ENCODE peak calls at places on chromosomes 2 and 18, in eight cellular contexts. U is left ventricle myocardium inferior; Q is kidney; M is ovary; H is OCI-LY7; W is naive thymus-derived CD4-positive, alpha-beta T cell; K is tibial artery; J is aorta. I is an unnamed sample.

GRCh38 chr2:118677546-118677945 is 169.9 kb downstream of the EN1 start:
- DNase-seq in U (no peak), Q (no peak), M (no peak), H (no peak), W (no peak), K (no peak), J (no peak), I (no peak)

GRCh38 chr2:88735853-88736252 is 44.4 kb downstream of the RPIA start:
- DNase-seq in U (no peak), Q (no peak), M (no peak), H (no peak), W (no peak), K (no peak), J (no peak), I (no peak)

GRCh38 chr2:63494100-63494499 is 94.2 kb downstream of the WDPCP start:
- DNase-seq in U (no peak), Q (no peak), M (no peak), H (no peak), W (no peak), K (no peak), J (no peak), I (no peak)

GRCh38 chr2:85410584-85411404 is 628 bp upstream of the CAPG start:
- DNase-seq in U (no peak), Q (no peak), M (no peak), H (no peak), W (no peak), K (no peak), J (no peak), I (no peak)

GRCh38 chr2:3738454-3738853 is 35.1 kb downstream of the DCDC2C start:
- DNase-seq in U (no peak), Q (no peak), M (no peak), H (peak; percentile 47), W (no peak), K (no peak), J (no peak), I (no peak)

GRCh38 chr2:25001329-25001637 is 29.5 kb upstream of the DNAJC27 start:
- DNase-seq in U (no peak), Q (no peak), M (no peak), H (no peak), W (no peak), K (no peak), J (no peak), I (no peak)

GRCh38 chr2:37379881-37380296 is 35.5 kb downstream of the QPCT start:
- DNase-seq in U (no peak), Q (no peak), M (no peak), H (peak; percentile 31), W (no peak), K (no peak), J (no peak), I (no peak)

GRCh38 chr2:6940820-6941219 is 23.6 kb downstream of the RNF144A start:
- DNase-seq in U (no peak), Q (no peak), M (no peak), H (no peak), W (no peak), K (no peak), J (no peak), I (no peak)

GRCh38 chr2:200454839-200455801 is 54.7 kb downstream of the KCTD18 start:
- DNase-seq in U (no peak), Q (no peak), M (no peak), H (no peak), W (no peak), K (no peak), J (no peak), I (no peak)

GRCh38 chr2:228541794-228542193 is 360.3 kb upstream of the SPHKAP start:
- DNase-seq in U (no peak), Q (no peak), M (no peak), H (no peak), W (no peak), K (no peak), J (no peak), I (no peak)

GRCh38 chr2:53028259-53028658 is 739.3 kb upstream of the CHAC2 start:
- DNase-seq in U (no peak), Q (no peak), M (no peak), H (no peak), W (no peak), K (no peak), J (no peak), I (peak; percentile 37)

GRCh38 chr18:56891116-56891515 is 240.0 kb downstream of the WDR7 start:
- DNase-seq in U (no peak), Q (no peak), M (no peak), H (no peak), W (no peak), K (no peak), J (no peak), I (no peak)

GRCh38 chr18:56888978-56889377 is 237.8 kb downstream of the WDR7 start:
- DNase-seq in U (no peak), Q (no peak), M (no peak), H (no peak), W (no peak), K (no peak), J (no peak), I (no peak)

GRCh38 chr18:56891870-56892269 is 240.7 kb downstream of the WDR7 start:
- DNase-seq in U (no peak), Q (no peak), M (no peak), H (no peak), W (no peak), K (no peak), J (no peak), I (no peak)

GRCh38 chr18:56889621-56890020 is 238.5 kb downstream of the WDR7 start:
- DNase-seq in U (no peak), Q (no peak), M (no peak), H (no peak), W (no peak), K (no peak), J (no peak), I (no peak)

DNA sequence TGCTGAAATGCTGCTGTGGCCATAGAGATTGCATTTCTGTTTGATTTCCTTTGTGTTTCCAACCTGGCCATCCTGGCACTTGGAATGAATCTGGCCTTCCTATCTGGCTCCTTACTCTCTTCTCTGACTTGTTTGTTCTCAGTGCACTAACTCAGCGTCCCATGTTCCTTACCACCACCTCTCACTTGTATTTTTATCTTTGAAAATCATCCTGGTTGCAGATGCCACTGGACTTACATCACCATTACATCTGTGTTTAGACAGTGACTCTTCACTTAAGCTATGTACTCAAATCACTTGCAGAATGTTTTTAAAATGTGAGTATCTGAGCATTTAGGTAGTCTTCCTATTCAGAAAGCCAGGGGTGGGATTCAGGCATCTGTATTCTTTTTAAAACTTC is 239.5 kb downstream of the WDR7 start:
- DNase-seq in U (no peak), Q (no peak), M (no peak), H (no peak), W (no peak), K (no peak), J (no peak), I (peak; percentile 58)
- H3K4me3 ChIP-seq in U (no peak overlapping the region), Q (no peak overlapping the region), M (no peak overlapping the region), H (no peak overlapping the region), W (no peak overlapping the region), K (no peak overlapping the region), J (no peak overlapping the region), I (no peak overlapping the region)

GRCh38 chr2:75600418-75601088 is 39.8 kb upstream of the EVA1A start:
- DNase-seq in U (no peak), Q (no peak), M (no peak), H (no peak), W (no peak), K (no peak), J (no peak), I (no peak)

GRCh38 chr2:75604479-75604878 is 42.1 kb upstream of the MRPL19 start:
- DNase-seq in U (no peak), Q (no peak), M (no peak), H (peak; percentile 5), W (no peak), K (no peak), J (no peak), I (no peak)

GRCh38 chr2:75605770-75606535 is 40.6 kb upstream of the MRPL19 start:
- DNase-seq in U (no peak), Q (no peak), M (no peak), H (no peak), W (no peak), K (no peak), J (no peak), I (peak; percentile 93)

GRCh38 chr2:75603477-75603876 is 42.7 kb upstream of the EVA1A start:
- DNase-seq in U (no peak), Q (no peak), M (no peak), H (no peak), W (no peak), K (no peak), J (no peak), I (peak; percentile 19)

DNA sequence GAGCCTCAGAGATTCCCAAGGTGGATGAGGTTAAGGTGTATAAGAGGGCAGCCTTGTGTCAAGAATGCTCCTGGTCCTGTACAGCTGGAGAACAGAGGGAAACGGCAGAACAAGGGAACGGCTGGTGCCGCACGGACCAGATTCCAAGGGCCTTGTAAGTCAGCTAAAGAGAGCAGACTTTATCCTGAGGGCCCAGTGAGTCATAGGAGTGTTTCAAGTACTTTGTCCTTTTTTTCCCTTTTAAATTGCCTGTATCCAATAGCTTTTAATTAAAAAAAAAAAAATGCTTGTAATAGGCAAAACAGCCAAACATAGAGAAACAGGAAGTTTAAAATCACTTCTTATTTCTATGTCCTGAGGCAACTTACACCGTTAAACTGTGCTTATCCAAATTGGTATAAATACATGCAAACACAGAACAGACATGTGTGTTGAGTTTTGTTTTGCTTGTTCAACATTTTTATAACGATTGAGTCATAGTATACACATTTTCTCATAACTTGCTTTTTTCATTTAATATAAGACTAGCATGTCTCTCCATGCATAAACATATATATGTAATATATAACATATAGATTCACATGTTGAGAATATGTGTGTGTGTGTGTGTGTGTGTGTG is 42.1 kb upstream of the EVA1A start:
- DNase-seq in U (no peak), Q (no peak), M (no peak), H (no peak), W (no peak), K (no peak), J (no peak), I (peak; percentile 85)
- H3K4me1 ChIP-seq in U (no peaks in the 10 kb centered on the region), Q (peaks cover 26% of the 10 kb centered on the region), M (no peaks in the 10 kb centered on the region), H (no peaks in the 10 kb centered on the region), W (no peaks in the 10 kb centered on the region), K (no peaks in the 10 kb centered on the region), J (no peaks in the 10 kb centered on the region), I (peaks cover 77% of the 10 kb centered on the region)

DNA sequence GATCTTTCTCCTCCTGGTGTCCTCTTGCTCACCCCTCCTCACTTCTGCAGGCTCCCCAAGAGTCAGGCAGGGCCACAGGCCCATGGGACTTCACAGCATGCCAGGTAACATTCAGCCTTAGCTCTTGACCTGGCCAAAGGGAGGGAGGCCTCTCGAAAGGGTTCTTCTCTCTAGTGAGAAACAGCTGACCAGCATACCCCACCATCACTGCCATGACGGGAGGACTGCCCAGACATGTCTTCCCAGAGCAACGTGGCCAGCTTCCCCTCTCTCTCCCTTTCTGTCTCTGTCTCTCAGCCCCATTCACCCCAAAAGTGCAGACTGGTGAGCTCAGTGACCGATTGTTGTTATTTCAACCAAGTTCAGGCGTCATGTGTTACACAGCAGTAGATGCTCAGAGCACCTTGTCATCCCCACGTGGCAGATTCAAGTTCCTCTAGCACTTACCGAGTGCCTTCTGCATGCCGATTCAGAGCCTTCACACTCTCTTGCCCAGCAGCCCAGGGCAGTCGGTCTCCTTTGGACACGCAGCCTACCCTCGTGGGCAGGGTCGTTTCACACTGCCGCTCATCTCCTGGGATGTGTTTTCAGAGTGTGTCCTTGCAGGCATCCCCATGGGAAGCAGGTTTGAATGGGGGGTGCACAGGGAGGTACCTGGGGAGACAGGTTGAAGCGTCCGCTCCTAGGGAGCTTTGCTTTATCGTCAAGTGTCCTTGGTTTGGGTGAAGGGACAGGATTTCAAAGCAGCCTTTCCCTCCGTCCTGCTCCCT is 259.9 kb downstream of the NDUFA10 start:
- DNase-seq in U (no peak), Q (peak; percentile 25), M (no peak), H (no peak), W (no peak), K (peak; percentile 20), J (peak; percentile 34), I (no peak)
- H3K9me3 ChIP-seq in U (peaks cover 9% of the 10 kb centered on the region), Q (no peaks in the 10 kb centered on the region), M (no peaks in the 10 kb centered on the region), H (no peaks in the 10 kb centered on the region), W (no peaks in the 10 kb centered on the region), K (no peaks in the 10 kb centered on the region), J (no peaks in the 10 kb centered on the region), I (no peaks in the 10 kb centered on the region)

GRCh38 chr2:67613227-67613626 is 216.1 kb downstream of the ETAA1 start:
- DNase-seq in U (no peak), Q (no peak), M (no peak), H (no peak), W (no peak), K (no peak), J (no peak), I (no peak)
- H3K4me3 ChIP-seq in U (no peak overlapping the region), Q (no peak overlapping the region), M (no peak overlapping the region), H (no peak overlapping the region), W (no peak overlapping the region), K (no peak overlapping the region), J (no peak overlapping the region), I (no peak overlapping the region)

I was measured in SJSA1.